ENCODE peak calls at places on chromosomes 4 and X, in five cellular contexts. T, C, J, V and U are unnamed samples.

GRCh38 chr4:76614589-76614988 is 179.6 kb downstream of the SHROOM3 start:
- DNase-seq in T (no peak), C (no peak), J (no peak), V (no peak), U (no peak)

GRCh38 chr4:6290256-6290655 is 20.6 kb downstream of the WFS1 start:
- DNase-seq in T (no peak), C (no peak), J (no peak), V (no peak), U (no peak)

GRCh38 chr4:22573198-22573597 is 57.3 kb upstream of the ADGRA3 start:
- DNase-seq in T (no peak), C (no peak), J (no peak), V (peak; percentile 28), U (no peak)

GRCh38 chrX:21883258-21883657 is 27.5 kb downstream of the YY2 start:
- DNase-seq in T (no peak), C (no peak), J (no peak), V (peak; percentile 13), U (no peak)

GRCh38 chr4:6387946-6388345 is 84.5 kb downstream of the PPP2R2C start:
- DNase-seq in T (no peak), C (no peak), J (no peak), V (no peak), U (no peak)

GRCh38 chrX:130916636-130917422 is 13.8 kb upstream of the ENOX2 start:
- DNase-seq in T (peak; percentile 50), C (peak; percentile 12), J (peak; percentile 58), V (no peak), U (peak; percentile 48)

GRCh38 chrX:115339441-115340025 is 50.0 kb downstream of the LUZP4 start:
- DNase-seq in T (no peak), C (no peak), J (no peak), V (peak; percentile 37), U (no peak)

GRCh38 chr4:91826186-91826585 is 477.6 kb upstream of the GRID2 start:
- DNase-seq in T (no peak), C (no peak), J (peak; percentile 60), V (no peak), U (no peak)

GRCh38 chrX:12007881-12008280 is 130.4 kb upstream of the FRMPD4 start:
- DNase-seq in T (no peak), C (no peak), J (no peak), V (no peak), U (no peak)

GRCh38 chr4:80362578-80363181 is 27.1 kb downstream of the CFAP299 start:
- DNase-seq in T (peak; percentile 71), C (peak; percentile 17), J (peak; percentile 60), V (no peak), U (peak; percentile 30)

GRCh38 chr4:134948110-134948642 is 746.6 kb upstream of the PABPC4L start:
- DNase-seq in T (no peak), C (no peak), J (no peak), V (no peak), U (no peak)

GRCh38 chr4:73103799-73104503 is 34.4 kb upstream of the COX18 start:
- DNase-seq in T (no peak), C (no peak), J (peak; percentile 46), V (no peak), U (no peak)

GRCh38 chr4:1023895-1024740 is 12.7 kb downstream of the FGFRL1 start:
- DNase-seq in T (no peak), C (no peak), J (no peak), V (no peak), U (no peak)

GRCh38 chr4:6768539-6768905 is 14.0 kb upstream of the KIAA0232 start:
- DNase-seq in T (no peak), C (no peak), J (peak; percentile 35), V (no peak), U (no peak)

GRCh38 chr4:75745192-75745591 is 20.8 kb downstream of the USO1 start:
- DNase-seq in T (no peak), C (no peak), J (no peak), V (no peak), U (no peak)

GRCh38 chrX:136250191-136251041 is 784 bp downstream of the MAP7D3 start:
- DNase-seq in T (no peak), C (no peak), J (peak; percentile 41), V (peak; percentile 14), U (peak; percentile 30)

GRCh38 chr4:125741825-125742452 is 427.2 kb downstream of the FAT4 start:
- DNase-seq in T (no peak), C (no peak), J (no peak), V (no peak), U (peak; percentile 11)

GRCh38 chr4:155950461-155950860 is 3.2 kb downstream of the CTSO start:
- DNase-seq in T (no peak), C (no peak), J (no peak), V (no peak), U (no peak)

GRCh38 chrX:68175569-68175968 is 257.7 kb downstream of the OPHN1 start:
- DNase-seq in T (no peak), C (no peak), J (no peak), V (no peak), U (no peak)

GRCh38 chrX:19350831-19351447 is 7.2 kb downstream of the PDHA1 start:
- DNase-seq in T (no peak), C (no peak), J (no peak), V (no peak), U (peak; percentile 58)

GRCh38 chr4:151573945-151574344 is 165.0 kb downstream of the FHIP1A start:
- DNase-seq in T (no peak), C (no peak), J (peak; percentile 13), V (no peak), U (no peak)

GRCh38 chrX:110410598-110410997 is 52.0 kb downstream of the RTL9 start:
- DNase-seq in T (no peak), C (no peak), J (no peak), V (no peak), U (no peak)

GRCh38 chr4:54661156-54661555 is 3.4 kb downstream of the KIT start:
- DNase-seq in T (no peak), C (no peak), J (no peak), V (no peak), U (no peak)

GRCh38 chrX:70324326-70324725 is 34.4 kb downstream of the KIF4A start:
- DNase-seq in T (no peak), C (no peak), J (no peak), V (no peak), U (no peak)

GRCh38 chr4:41369680-41370079 is 113.0 kb downstream of the UCHL1 start:
- DNase-seq in T (no peak), C (no peak), J (no peak), V (no peak), U (no peak)

GRCh38 chr4:108135549-108136209 is 33.1 kb downstream of the LEF1 start:
- DNase-seq in T (peak; percentile 39), C (no peak), J (peak; percentile 78), V (no peak), U (no peak)

GRCh38 chrX:20663287-20663686 is 396.6 kb upstream of the RPS6KA3 start:
- DNase-seq in T (no peak), C (no peak), J (no peak), V (no peak), U (no peak)

GRCh38 chr4:20598626-20599025 is 101.6 kb upstream of the PACRGL start:
- DNase-seq in T (no peak), C (no peak), J (no peak), V (no peak), U (no peak)

GRCh38 chrX:126985027-126985426 is 165.5 kb downstream of the PRR32 start:
- DNase-seq in T (no peak), C (no peak), J (no peak), V (no peak), U (no peak)

GRCh38 chrX:130775849-130776248 is 127.2 kb downstream of the ENOX2 start:
- DNase-seq in T (no peak), C (no peak), J (no peak), V (no peak), U (no peak)

GRCh38 chr4:169099775-169100180 is 89.7 kb upstream of the CBR4 start:
- DNase-seq in T (no peak), C (no peak), J (no peak), V (peak; percentile 36), U (peak; percentile 30)